ENCODE peak calls at places on chromosomes 2 and 18, in eight cellular contexts. P is A549, H is HCT116, L is heart left ventricle, M is ovary, J is suprapubic skin, Y is IMR-90, Z is prostate gland. U is an unnamed sample.

GRCh38 chr18:75086494-75087034 is 122.4 kb downstream of the PTGR3 start:
- DNase-seq in Y (no peak), H (no peak), L (no peak), M (no peak), J (no peak), Z (no peak), P (no peak), U (no peak)

GRCh38 chr2:182918961-182919360 is 52.5 kb upstream of the FRZB start:
- DNase-seq in M (no peak), P (no peak), J (no peak), H (no peak), L (no peak), Y (no peak), Z (no peak), U (no peak)

GRCh38 chr18:30652377-30652776 is 390.2 kb downstream of the DSC3 start:
- DNase-seq in L (no peak), J (no peak), Z (no peak), Y (no peak), M (no peak), H (no peak), P (no peak), U (no peak)

GRCh38 chr2:127672341-127673303 is 2.7 kb downstream of the LIMS2 start:
- DNase-seq in M (no peak), Z (no peak), Y (no peak), J (peak), P (no peak), H (no peak), L (no peak), U (no peak)

GRCh38 chr2:235639387-235639786 is 145.5 kb downstream of the AGAP1 start:
- DNase-seq in J (peak), L (no peak), M (peak), H (no peak), Z (no peak), Y (peak), P (no peak), U (peak)

GRCh38 chr2:69012310-69013122 is 463 bp upstream of the ANTXR1 start:
- DNase-seq in Z (peak), L (peak), H (peak), P (peak), Y (peak), J (peak), M (peak), U (peak)

GRCh38 chr18:63097198-63097597 is 222.4 kb downstream of the BCL2 start:
- DNase-seq in J (no peak), L (no peak), H (no peak), Y (no peak), P (no peak), M (no peak), Z (no peak), U (no peak)

GRCh38 chr2:55048514-55048924 is 1.7 kb downstream of the RTN4 start:
- DNase-seq in J (no peak), M (peak), H (peak), P (no peak), Y (peak), Z (peak), L (no peak), U (no peak)

GRCh38 chr2:138110453-138111083 is 146.3 kb downstream of the HNMT start:
- DNase-seq in M (no peak), H (no peak), Z (no peak), L (no peak), Y (no peak), P (no peak), J (no peak), U (no peak)

GRCh38 chr2:1154710-1155594 is 204.3 kb downstream of the SNTG2 start:
- DNase-seq in Y (no peak), L (no peak), J (no peak), M (no peak), H (no peak), P (no peak), Z (no peak), U (no peak)

GRCh38 chr2:1152375-1152774 is 201.7 kb downstream of the SNTG2 start:
- DNase-seq in H (no peak), P (no peak), Z (no peak), M (no peak), J (no peak), Y (no peak), L (no peak), U (no peak)

GRCh38 chr2:1156526-1156925 is 205.9 kb downstream of the SNTG2 start:
- DNase-seq in P (no peak), M (no peak), L (no peak), Z (no peak), Y (no peak), J (no peak), H (no peak), U (no peak)

GRCh38 chr2:1150724-1151511 is 200.3 kb downstream of the SNTG2 start:
- DNase-seq in Z (no peak), P (no peak), J (no peak), Y (no peak), M (no peak), H (no peak), L (no peak), U (no peak)

GRCh38 chr2:1153959-1154358 is 203.3 kb downstream of the SNTG2 start:
- DNase-seq in Z (peak), Y (no peak), M (no peak), H (no peak), J (no peak), P (no peak), L (peak), U (no peak)
- TF ChIP-seq POLR2A in Z (no peak), Y (no peak), M (no peak), H (no peak), J (no peak), P (no peak), L (no peak), U (no peak)

DNA sequence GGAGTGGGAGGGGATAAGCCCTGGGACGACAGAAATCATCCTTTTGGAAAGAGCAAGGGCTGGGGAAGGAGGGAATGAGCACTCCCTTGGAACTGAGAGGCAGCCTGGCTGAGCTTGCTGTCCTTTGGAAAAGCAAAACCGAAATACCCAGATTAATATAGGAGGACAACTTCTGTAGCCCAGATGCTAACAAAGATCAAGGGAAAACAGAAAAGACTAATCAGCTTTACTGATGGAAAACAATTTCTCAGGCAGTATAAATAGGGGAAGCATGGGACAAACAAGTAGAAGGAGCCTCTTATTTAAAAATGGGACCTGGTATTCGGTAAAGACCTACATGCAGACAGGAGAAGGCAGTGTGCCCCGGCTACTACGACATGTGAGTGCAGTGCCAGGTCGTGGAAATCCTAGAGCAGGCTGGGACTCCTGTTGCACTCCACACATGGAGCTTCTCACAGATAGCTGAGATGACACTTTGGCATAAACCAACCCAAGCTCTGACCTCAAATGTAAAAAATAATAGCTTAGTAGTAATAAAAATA is 775 bp upstream of the DSEL start:
- DNase-seq in Y (peak), Z (no peak), J (peak), M (peak), P (no peak), H (no peak), L (peak), U (no peak)
- TF ChIP-seq POLR2A in Y (no peak), Z (no peak), J (no peak), M (no peak), P (no peak), H (no peak), L (peak), U (peak)

GRCh38 chr2:195486987-195487644 is 169.9 kb upstream of the SLC39A10 start:
- DNase-seq in M (no peak), H (peak), L (no peak), Z (no peak), Y (peak), P (peak), J (no peak), U (peak)
- TF ChIP-seq POLR2A in M (no peak), H (no peak), L (no peak), Z (no peak), Y (no peak), P (no peak), J (no peak), U (no peak)

GRCh38 chr2:189402932-189403331 is 38.3 kb upstream of the WDR75 start:
- DNase-seq in Y (peak), J (no peak), H (no peak), M (no peak), P (no peak), Z (no peak), L (no peak), U (no peak)
- TF ChIP-seq POLR2A in Y (no peak), J (no peak), H (no peak), M (no peak), P (no peak), Z (no peak), L (no peak), U (no peak)

GRCh38 chr2:218396688-218397501 is 2.8 kb upstream of the CTDSP1 start:
- DNase-seq in P (peak), L (peak), Y (peak), M (peak), J (peak), Z (peak), H (no peak), U (peak)

GRCh38 chr2:218395090-218395444 is 4.6 kb upstream of the CTDSP1 start:
- DNase-seq in L (peak), H (no peak), M (no peak), Y (no peak), P (no peak), J (no peak), Z (no peak), U (no peak)

GRCh38 chr2:218394298-218395089 is 5.2 kb upstream of the CTDSP1 start:
- DNase-seq in Y (no peak), L (peak), Z (no peak), H (no peak), M (peak), P (no peak), J (no peak), U (no peak)

GRCh38 chr2:218395456-218395825 is 4.2 kb upstream of the CTDSP1 start:
- DNase-seq in L (no peak), J (no peak), Y (no peak), H (peak), P (no peak), Z (no peak), M (peak), U (no peak)

GRCh38 chr2:218395826-218396687 is 3.6 kb upstream of the CTDSP1 start:
- DNase-seq in J (peak), L (peak), M (peak), P (peak), H (peak), Y (peak), Z (peak), U (peak)
- TF ChIP-seq POLR2A in J (peak), L (peak), M (peak), P (no peak), H (peak), Y (no peak), Z (peak), U (no peak)

U was measured in H54.